ENCODE peak calls at places on chromosomes 5 and 9, in seven cellular contexts. T is body of pancreas, J is tibial artery, Y is uterus, Q is esophagus squamous epithelium, A is breast epithelium, P is vagina. I is an unnamed sample.
A peak's percentile ranks its signal among the peaks of the same experiment; 100 is the strongest.

GRCh38 chr5:78003914-78004313 is 227.8 kb upstream of the TBCA start:
- DNase-seq in Y (no peak), P (no peak), A (no peak), Q (no peak), J (no peak), T (no peak), I (no peak)

GRCh38 chr9:121962421-121962820 is 130.7 kb downstream of the TTLL11 start:
- DNase-seq in J (no peak), A (no peak), T (no peak), Q (no peak), P (no peak), Y (no peak), I (no peak)

GRCh38 chr9:109372246-109372645 is 51.4 kb upstream of the EPB41L4B start:
- DNase-seq in Y (no peak), P (no peak), Q (no peak), A (no peak), T (no peak), J (no peak), I (no peak)

GRCh38 chr5:177531209-177531940 is 14.6 kb upstream of the DDX41 start:
- DNase-seq in T (no peak), A (peak; percentile 19), J (no peak), Y (no peak), Q (no peak), P (no peak), I (no peak)

GRCh38 chr5:109825450-109825849 is 135.7 kb downstream of the MAN2A1 start:
- DNase-seq in Q (no peak), J (no peak), A (no peak), Y (no peak), P (no peak), T (no peak), I (no peak)

GRCh38 chr5:67880876-67881275 is 334.7 kb upstream of the PIK3R1 start:
- DNase-seq in T (no peak), J (no peak), Q (no peak), P (no peak), A (peak; percentile 54), Y (peak; percentile 18), I (no peak)

GRCh38 chr5:77846422-77847128 is 70.4 kb upstream of the TBCA start:
- DNase-seq in J (no peak), A (no peak), P (no peak), T (no peak), Y (no peak), Q (no peak), I (no peak)

GRCh38 chr9:94806307-94806893 is 79.9 kb downstream of the AOPEP start:
- DNase-seq in T (no peak), P (no peak), J (no peak), Q (no peak), Y (no peak), A (no peak), I (no peak)

GRCh38 chr9:87812375-87813118 is 70.1 kb upstream of the SPATA31E1 start:
- DNase-seq in T (peak; percentile 37), Y (no peak), Q (no peak), P (no peak), A (no peak), J (no peak), I (no peak)

GRCh38 chr5:27639005-27639612 is 600.7 kb upstream of the CDH9 start:
- DNase-seq in J (no peak), T (no peak), A (no peak), Y (no peak), P (no peak), Q (no peak), I (no peak)

GRCh38 chr5:90874066-90874465 is 315.5 kb downstream of the ADGRV1 start:
- DNase-seq in T (no peak), P (no peak), A (no peak), J (no peak), Y (no peak), Q (no peak), I (no peak)

GRCh38 chr5:173969167-173970049 is 19.6 kb upstream of the C5orf47 start:
- DNase-seq in Q (no peak), P (no peak), A (no peak), J (no peak), T (no peak), Y (no peak), I (no peak)

GRCh38 chr5:50965621-50966362 is 299.4 kb downstream of the PARP8 start:
- DNase-seq in J (no peak), Y (no peak), P (no peak), T (no peak), A (no peak), Q (no peak), I (no peak)

GRCh38 chr5:125274211-125274610 is 527.8 kb upstream of the ZNF608 start:
- DNase-seq in J (no peak), Y (no peak), P (no peak), Q (no peak), A (no peak), T (no peak), I (no peak)

GRCh38 chr5:55521903-55522302 is 12.9 kb downstream of the PLPP1 start:
- DNase-seq in A (no peak), P (no peak), Y (no peak), T (no peak), J (no peak), Q (no peak), I (no peak)

GRCh38 chr5:159178978-159179377 is 30.4 kb downstream of the RNF145 start:
- DNase-seq in P (no peak), T (no peak), Q (no peak), A (no peak), J (no peak), Y (no peak), I (no peak)

GRCh38 chr9:35687306-35687705 is 2.4 kb downstream of the TPM2 start:
- DNase-seq in J (no peak), P (no peak), A (no peak), T (no peak), Q (no peak), Y (no peak), I (no peak)

GRCh38 chr9:71331603-71332002 is 210.2 kb upstream of the TRPM3 start:
- DNase-seq in J (no peak), A (no peak), T (no peak), Y (no peak), P (no peak), Q (no peak), I (no peak)

GRCh38 chr5:113939959-113940358 is 421.9 kb upstream of the KCNN2 start:
- DNase-seq in T (no peak), J (no peak), Q (no peak), A (no peak), P (no peak), Y (no peak), I (no peak)

GRCh38 chr5:13783731-13784130 is 160.8 kb downstream of the DNAH5 start:
- DNase-seq in A (no peak), P (no peak), T (no peak), J (no peak), Q (no peak), Y (no peak), I (peak; percentile 56)

GRCh38 chr5:51860532-51861018 is 477.3 kb downstream of the ISL1 start:
- DNase-seq in J (no peak), Y (no peak), A (no peak), T (no peak), P (no peak), Q (no peak), I (no peak)

GRCh38 chr5:66840527-66841013 is 244.4 kb downstream of the MAST4 start:
- DNase-seq in J (no peak), A (no peak), Q (no peak), Y (no peak), P (no peak), T (no peak), I (no peak)

GRCh38 chr5:147956842-147957223 is 50.5 kb upstream of the C5orf46 start:
- DNase-seq in J (no peak), T (no peak), P (no peak), A (no peak), Q (no peak), Y (no peak), I (no peak)
- H3K4me3 ChIP-seq in J (no peak overlapping the region), T (no peak overlapping the region), P (no peak overlapping the region), A (no peak overlapping the region), Q (no peak overlapping the region), Y (no peak overlapping the region), I (no peak overlapping the region)

GRCh38 chr5:140966293-140967225 is at the start of gene PCDHAC2:
- DNase-seq in J (peak; percentile 27), A (no peak), Y (peak; percentile 28), P (no peak), Q (no peak), T (peak; percentile 34), I (peak; percentile 71)
- H3K27ac ChIP-seq in J (peak within 1 kb of the TSS; percentile 8), A (no peak within 1 kb of the TSS), Y (peak within 1 kb of the TSS; percentile 16), P (no peak within 1 kb of the TSS), Q (no peak within 1 kb of the TSS), T (no peak within 1 kb of the TSS), I (peak within 1 kb of the TSS; percentile 94)

DNA sequence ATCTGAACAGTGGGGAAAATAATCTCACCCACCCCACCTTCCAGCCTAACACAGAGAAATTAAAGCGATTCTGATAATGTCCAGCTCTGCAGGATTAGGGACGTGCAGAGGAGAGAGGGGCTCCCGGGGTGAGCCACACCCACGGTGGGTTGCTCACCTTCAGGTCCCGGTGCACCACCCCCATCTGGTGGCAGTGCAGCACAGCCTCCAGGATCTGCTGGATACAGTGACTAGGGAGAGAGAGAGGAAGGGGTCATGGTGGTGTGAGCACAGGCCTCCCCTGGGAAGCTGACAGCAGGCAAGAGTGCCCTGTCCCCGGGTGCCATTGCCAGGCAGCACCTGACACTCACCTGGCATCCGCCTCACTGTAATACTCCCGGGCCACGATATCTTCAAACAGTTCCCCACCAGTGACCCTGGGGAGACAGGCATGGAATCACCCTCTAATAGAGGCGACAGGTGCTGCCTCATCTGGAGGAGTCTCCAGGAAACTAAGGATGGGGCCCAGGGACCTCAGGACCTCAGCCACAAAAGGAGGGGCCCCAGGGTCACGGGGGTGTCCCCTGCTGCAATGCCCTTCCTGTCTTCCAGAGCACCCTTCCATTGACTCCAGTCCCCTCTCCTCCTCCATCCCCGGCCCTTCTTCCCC is 33.0 kb downstream of the CAMK2A start:
- DNase-seq in Q (no peak), P (no peak), T (no peak), A (no peak), J (no peak), Y (no peak), I (no peak)
- TF ChIP-seq CTCF in Q (no peak), P (no peak), T (no peak), A (no peak), J (no peak), Y (no peak), I (no peak)

DNA sequence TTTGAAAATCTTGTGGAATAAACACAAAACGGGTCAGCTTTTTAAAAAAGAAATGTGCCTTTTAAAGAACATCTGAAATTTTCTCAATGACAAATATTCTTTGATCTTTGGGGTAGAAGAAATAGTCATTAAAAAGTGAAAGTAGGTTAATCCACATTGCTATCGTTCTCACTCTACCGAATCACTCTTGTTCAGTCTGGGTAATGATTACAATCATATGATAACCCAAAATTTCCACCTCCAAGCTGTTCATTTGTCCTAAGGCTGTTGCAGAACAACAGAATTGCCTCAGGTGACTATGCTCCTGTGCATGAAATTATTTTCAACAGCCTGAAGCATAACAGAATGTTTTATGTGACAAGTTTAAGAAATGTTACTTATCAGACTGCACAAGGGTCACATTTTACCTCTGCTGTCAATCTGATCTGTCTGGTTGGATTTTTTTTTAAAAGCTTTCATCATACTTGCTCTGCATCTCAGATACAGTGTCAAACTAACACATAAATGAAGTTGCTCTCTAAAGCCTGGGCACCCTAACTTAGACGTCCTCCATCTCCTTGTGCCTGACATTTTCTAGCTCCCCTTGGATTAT is 227.3 kb downstream of the LURAP1L start:
- DNase-seq in A (no peak), Y (no peak), P (no peak), T (no peak), Q (no peak), J (no peak), I (no peak)
- H3K4me3 ChIP-seq in A (no peak overlapping the region), Y (no peak overlapping the region), P (no peak overlapping the region), T (no peak overlapping the region), Q (no peak overlapping the region), J (no peak overlapping the region), I (peak overlapping the region; percentile 4)

GRCh38 chr5:151784141-151784540 is 12.4 kb downstream of the G3BP1 start:
- DNase-seq in T (no peak), J (no peak), P (no peak), Q (no peak), A (no peak), Y (no peak), I (no peak)
- H3K27ac ChIP-seq in T (no peak overlapping the region), J (no peak overlapping the region), P (no peak overlapping the region), Q (no peak overlapping the region), A (no peak overlapping the region), Y (no peak overlapping the region), I (no peak overlapping the region)

I was measured in dorsolateral prefrontal cortex.